ENCODE peak calls at places on chromosomes 13 and 19, in five cellular contexts. J is upper lobe of left lung, T is transverse colon, W is adrenal gland, Q is Peyer's patch. A is an unnamed sample.

GRCh38 chr13:66689628-66690027 is 540.5 kb downstream of the PCDH9 start:
- DNase-seq in J (no peak), T (no peak), W (no peak), Q (no peak), A (no peak)

GRCh38 chr13:26342898-26343297 is 89.0 kb downstream of the CDK8 start:
- DNase-seq in J (no peak), T (no peak), W (no peak), Q (no peak), A (peak; percentile 84)

GRCh38 chr13:78121459-78122348 is 203.1 kb upstream of the EDNRB start:
- DNase-seq in J (peak; percentile 42), T (peak; percentile 16), W (peak; percentile 79), Q (peak; percentile 67), A (peak; percentile 61)

GRCh38 chr19:7483720-7484201 is 5.1 kb downstream of the PEX11G start:
- DNase-seq in J (no peak), T (no peak), W (peak; percentile 84), Q (peak; percentile 76), A (no peak)

GRCh38 chr13:52600666-52601065 is 41.6 kb upstream of the HNRNPA1L2 start:
- DNase-seq in J (no peak), T (no peak), W (no peak), Q (no peak), A (no peak)

GRCh38 chr19:15466851-15467733 is 2.7 kb upstream of the RASAL3 start:
- DNase-seq in J (peak; percentile 57), T (peak; percentile 23), W (no peak), Q (peak; percentile 67), A (peak; percentile 29)

GRCh38 chr13:69809152-69809551 is 298.5 kb upstream of the ATXN8OS start:
- DNase-seq in J (no peak), T (no peak), W (no peak), Q (no peak), A (no peak)

GRCh38 chr19:17490411-17490810 is 20.1 kb downstream of the SLC27A1 start:
- DNase-seq in J (no peak), T (no peak), W (no peak), Q (no peak), A (no peak)

GRCh38 chr13:28037399-28037798 is 48.9 kb upstream of the URAD start:
- DNase-seq in J (no peak), T (no peak), W (no peak), Q (no peak), A (no peak)

GRCh38 chr19:51546650-51547396 is 15.4 kb upstream of the SIGLEC6 start:
- DNase-seq in J (no peak), T (no peak), W (no peak), Q (no peak), A (peak; percentile 99)

GRCh38 chr19:16420781-16421386 is 50.9 kb downstream of the EPS15L1 start:
- DNase-seq in J (no peak), T (no peak), W (peak; percentile 76), Q (no peak), A (no peak)

GRCh38 chr13:75621147-75621546 is 15.0 kb upstream of the LMO7 start:
- DNase-seq in J (no peak), T (no peak), W (no peak), Q (no peak), A (no peak)

GRCh38 chr19:16386619-16387240 is 62.1 kb downstream of the KLF2 start:
- DNase-seq in J (peak; percentile 23), T (no peak), W (peak; percentile 76), Q (peak; percentile 80), A (peak; percentile 69)

GRCh38 chr19:52115526-52116053 is 20.0 kb upstream of the ZNF841 start:
- DNase-seq in J (no peak), T (no peak), W (no peak), Q (no peak), A (no peak)

GRCh38 chr13:79060216-79060615 is 345.8 kb downstream of the RBM26 start:
- DNase-seq in J (no peak), T (no peak), W (no peak), Q (no peak), A (no peak)

GRCh38 chr13:113631341-113632095 is 26.5 kb downstream of the ATP4B start:
- DNase-seq in J (no peak), T (no peak), W (no peak), Q (no peak), A (no peak)

GRCh38 chr13:96898855-96899254 is 95.4 kb downstream of the OXGR1 start:
- DNase-seq in J (no peak), T (no peak), W (no peak), Q (no peak), A (no peak)

GRCh38 chr19:28349604-28350003 is 863.3 kb downstream of the UQCRFS1 start:
- DNase-seq in J (no peak), T (no peak), W (no peak), Q (no peak), A (no peak)

DNA sequence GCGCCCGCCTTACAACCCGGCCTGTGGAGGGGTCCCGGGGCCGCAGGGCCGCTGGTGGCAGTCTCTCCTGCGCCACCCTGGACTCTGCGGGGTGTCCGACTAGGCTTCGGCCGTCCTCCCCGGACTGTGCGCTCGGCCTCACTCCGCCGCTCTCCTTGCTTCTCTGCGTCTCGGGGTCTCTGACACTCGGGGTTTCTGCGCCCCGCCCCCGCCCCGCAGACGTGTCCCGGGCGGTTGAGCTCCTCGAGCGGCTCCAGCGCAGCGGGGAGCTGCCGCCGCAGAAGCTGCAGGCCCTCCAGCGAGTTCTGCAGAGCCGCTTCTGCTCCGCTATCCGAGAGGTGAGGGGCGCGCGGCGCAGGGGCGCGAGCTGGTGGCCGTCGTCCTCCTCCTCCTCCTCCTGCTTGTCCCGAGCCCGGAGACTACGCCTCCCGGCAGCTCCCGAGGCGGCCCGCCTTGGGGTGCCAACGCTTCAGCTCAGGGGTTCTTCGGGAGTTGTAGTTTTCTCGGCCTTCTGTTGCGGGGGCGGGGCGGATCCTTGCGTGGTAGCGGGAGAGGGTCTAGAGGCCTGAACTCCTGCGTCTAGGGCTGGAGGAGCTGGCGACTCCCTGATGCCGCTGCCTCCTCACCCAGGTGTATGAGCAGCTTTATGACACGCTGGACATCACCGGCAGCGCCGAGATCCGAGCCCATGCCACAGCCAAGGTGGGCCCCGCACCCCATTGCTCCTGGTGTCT is 627 bp downstream of the LIN7B start:
- DNase-seq in J (peak; percentile 69), T (peak; percentile 66), W (peak; percentile 82), Q (peak; percentile 81), A (peak; percentile 56)
- TF ChIP-seq POLR2A in J (no peak), T (peak; percentile 13), W (peak; percentile 10), Q (no peak), A (no peak)

DNA sequence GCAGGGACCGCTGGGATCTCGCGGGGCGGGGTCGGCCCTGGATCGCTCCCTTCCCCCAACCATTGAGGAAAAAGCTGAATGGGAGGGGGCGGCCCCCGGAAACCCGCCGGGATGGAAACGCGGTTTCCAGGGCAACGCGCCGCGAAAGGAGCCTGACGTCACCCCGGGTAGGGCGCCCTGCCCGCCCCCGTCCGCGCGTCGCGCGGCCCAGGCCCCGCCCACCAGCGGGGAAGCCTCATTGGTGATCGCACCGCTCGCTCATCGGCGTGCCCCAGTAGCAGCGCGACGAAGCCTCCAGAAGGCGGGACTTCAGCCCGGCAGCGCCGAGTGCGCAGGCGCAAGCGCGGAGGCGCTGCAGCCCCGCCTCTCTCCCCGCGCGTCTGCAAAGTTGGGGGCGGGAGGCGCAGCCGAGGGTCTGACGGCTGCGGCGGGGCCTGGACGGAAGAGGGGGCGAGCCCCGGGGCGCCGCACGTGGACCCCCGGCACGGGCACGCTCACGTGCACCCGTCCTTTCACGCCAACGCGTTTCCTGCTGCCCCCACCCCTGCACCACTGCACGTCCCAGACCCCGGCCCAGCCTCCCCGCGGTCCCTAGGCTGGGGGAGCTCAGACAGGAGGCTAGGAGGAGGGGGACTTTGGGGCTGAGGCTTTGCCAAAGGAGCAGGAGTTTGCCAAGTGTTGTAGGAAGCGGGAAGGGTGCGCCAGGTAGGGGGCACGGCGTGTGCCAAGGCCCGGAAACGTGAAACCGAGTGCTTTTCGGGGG is 8.2 kb upstream of the CIRBP start:
- DNase-seq in J (peak; percentile 97), T (peak; percentile 98), W (peak; percentile 98), Q (peak; percentile 98), A (peak; percentile 99)
- TF ChIP-seq POLR2A in J (peak; percentile 33), T (peak; percentile 79), W (peak; percentile 47), Q (peak; percentile 37), A (peak; percentile 46)

DNA sequence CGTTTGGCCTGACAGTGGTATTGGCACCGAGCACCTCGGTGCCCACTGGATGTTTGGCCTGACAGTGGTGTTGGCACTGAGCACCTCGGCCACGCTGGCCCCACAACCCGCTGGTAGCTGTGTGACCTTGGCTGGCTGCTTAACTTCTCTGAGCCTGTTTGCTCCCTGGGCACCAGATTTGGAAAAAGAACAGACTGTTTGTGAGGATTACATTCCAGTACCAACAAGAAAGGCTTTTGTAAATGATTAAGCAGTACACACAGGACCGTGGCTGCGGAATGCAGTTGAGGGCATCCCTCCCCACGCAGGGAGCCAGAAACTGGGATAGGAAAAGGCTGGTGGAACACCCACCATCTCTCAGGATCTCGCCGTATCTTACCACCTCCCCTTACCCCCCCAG is 31.9 kb downstream of the SLC25A42 start:
- DNase-seq in J (no peak), T (no peak), W (no peak), Q (no peak), A (no peak)
- TF ChIP-seq POLR2A in J (no peak), T (no peak), W (no peak), Q (no peak), A (no peak)

DNA sequence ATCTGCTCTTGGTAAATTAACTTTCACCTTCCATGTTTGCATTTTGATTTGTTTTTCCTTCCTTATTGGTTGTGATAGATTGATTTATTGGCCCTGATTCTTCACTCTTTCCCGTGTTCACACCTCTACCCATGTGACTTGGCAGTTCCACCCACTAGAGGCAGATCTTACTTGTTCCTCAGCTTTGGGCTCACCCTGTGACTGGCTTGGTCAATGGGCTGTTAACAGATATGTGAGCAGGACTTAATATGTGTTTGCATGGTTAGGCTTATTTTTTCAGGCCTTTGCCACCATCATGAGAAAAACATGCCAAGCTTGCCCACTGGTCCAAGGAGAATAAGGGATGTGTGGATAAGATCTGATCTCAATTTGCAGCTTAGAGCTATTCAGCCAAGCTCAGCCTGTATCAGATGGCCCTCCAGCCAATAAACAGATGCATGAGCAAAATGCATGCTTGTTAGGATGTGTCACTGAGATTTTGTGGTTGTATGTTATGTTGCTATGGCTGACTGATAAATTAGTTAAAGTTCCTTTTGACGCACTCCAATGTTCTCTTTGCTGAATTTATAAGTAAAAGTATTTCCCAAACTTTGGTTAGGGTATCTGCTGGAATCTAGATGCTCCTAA is 48.0 kb downstream of the RGCC start:
- DNase-seq in J (no peak), T (no peak), W (no peak), Q (no peak), A (no peak)
- TF ChIP-seq POLR2A in J (no peak), T (no peak), W (no peak), Q (no peak), A (no peak)

GRCh38 chr19:3573162-3573857 is 566 bp downstream of the HMG20B start:
- DNase-seq in J (peak; percentile 29), T (no peak), W (no peak), Q (no peak), A (peak; percentile 66)
- TF ChIP-seq POLR2A in J (no peak), T (no peak), W (no peak), Q (no peak), A (no peak)